ENCODE peak calls at places on chromosomes 13 and 19, in six cellular contexts. R is stimulated activated CD8-positive, alpha-beta memory T cell treated with anti-CD3 and anti-CD28 coated beads, Interleukin-7, amount 100 ng/mL, for 24 hours; N is T-helper 17 cell; O is left ventricle myocardium superior; P is aorta; V is stimulated activated CD4-positive, alpha-beta T cell treated with anti-CD3 and anti-CD28 coated beads, Interleukin-2, amount 100 ng/mL, for 24 hours. L is an unnamed sample.

GRCh38 chr13:50202485-50202884 is 187.2 kb downstream of the KCNRG start:
- DNase-seq in R (no peak), O (no peak), N (no peak), P (no peak), V (no peak), L (no peak)

GRCh38 chr13:108269601-108270328 is at the start of gene TNFSF13B:
- DNase-seq in N (peak; percentile 13), V (peak; percentile 59), O (peak; percentile 63), P (peak; percentile 66), R (no peak), L (peak; percentile 92)

GRCh38 chr13:102261809-102262208 is 140.0 kb downstream of the FGF14 start:
- DNase-seq in O (no peak), P (no peak), R (no peak), N (no peak), V (no peak), L (no peak)

GRCh38 chr19:14156122-14156521 is 19.7 kb upstream of the ASF1B start:
- DNase-seq in R (no peak), O (no peak), P (no peak), V (no peak), N (no peak), L (no peak)

GRCh38 chr13:113364933-113365371 is 1.0 kb upstream of the GRTP1 start:
- DNase-seq in V (no peak), P (no peak), N (no peak), O (peak; percentile 44), R (no peak), L (no peak)

GRCh38 chr19:50383307-50383851 is 768 bp upstream of the POLD1 start:
- DNase-seq in P (no peak), N (no peak), O (no peak), V (no peak), R (no peak), L (no peak)

GRCh38 chr13:66071018-66071417 is 1159.1 kb downstream of the PCDH9 start:
- DNase-seq in O (no peak), P (no peak), V (no peak), R (no peak), N (no peak), L (no peak)

GRCh38 chr13:32737111-32737571 is 150.9 kb downstream of the PDS5B start:
- DNase-seq in O (no peak), V (no peak), N (no peak), P (no peak), R (no peak), L (no peak)